ENCODE peak calls at places on chromosomes 16 and 17, in four cellular contexts. One of them, this sample, is unnamed.

GRCh38 chr16:54069601-54070239 is 216.9 kb downstream of the IRX3 start:
- DNase-seq in WERI-Rb-1: no peak
- DNase-seq in stimulated activated CD8-positive, alpha-beta memory T cell treated with anti-CD3 and anti-CD28 coated beads, Interleukin-4, amount 100 ng/mL, for 24 hours: no peak
- DNase-seq in ACHN: no peak
- DNase-seq in this sample: no peak

GRCh38 chr17:29214215-29215146 is 32.2 kb upstream of the CRYBA1 start:
- DNase-seq in stimulated activated CD8-positive, alpha-beta memory T cell treated with anti-CD3 and anti-CD28 coated beads, Interleukin-4, amount 100 ng/mL, for 24 hours: no peak
- DNase-seq in WERI-Rb-1: no peak
- DNase-seq in ACHN: no peak
- DNase-seq in this sample: no peak

GRCh38 chr17:11889266-11889665 is 108.0 kb downstream of the ZNF18 start:
- DNase-seq in WERI-Rb-1: no peak
- DNase-seq in ACHN: no peak
- DNase-seq in stimulated activated CD8-positive, alpha-beta memory T cell treated with anti-CD3 and anti-CD28 coated beads, Interleukin-4, amount 100 ng/mL, for 24 hours: no peak
- DNase-seq in this sample: no peak

GRCh38 chr17:29027521-29027920 is 15.4 kb upstream of the PIPOX start:
- DNase-seq in WERI-Rb-1: no peak
- DNase-seq in stimulated activated CD8-positive, alpha-beta memory T cell treated with anti-CD3 and anti-CD28 coated beads, Interleukin-4, amount 100 ng/mL, for 24 hours: no peak
- DNase-seq in ACHN: no peak
- DNase-seq in this sample: no peak

GRCh38 chr17:34235389-34236028 is 19.6 kb upstream of the CCL2 start:
- DNase-seq in WERI-Rb-1: no peak
- DNase-seq in stimulated activated CD8-positive, alpha-beta memory T cell treated with anti-CD3 and anti-CD28 coated beads, Interleukin-4, amount 100 ng/mL, for 24 hours: no peak
- DNase-seq in ACHN: no peak
- DNase-seq in this sample: no peak

GRCh38 chr17:61314368-61315078 is 85.1 kb upstream of the TBX2 start:
- DNase-seq in WERI-Rb-1: no peak
- DNase-seq in ACHN: no peak
- DNase-seq in stimulated activated CD8-positive, alpha-beta memory T cell treated with anti-CD3 and anti-CD28 coated beads, Interleukin-4, amount 100 ng/mL, for 24 hours: no peak
- DNase-seq in this sample: no peak

GRCh38 chr16:66741971-66742396 is 9.4 kb downstream of the DYNC1LI2 start:
- DNase-seq in WERI-Rb-1: no peak
- DNase-seq in stimulated activated CD8-positive, alpha-beta memory T cell treated with anti-CD3 and anti-CD28 coated beads, Interleukin-4, amount 100 ng/mL, for 24 hours: no peak
- DNase-seq in ACHN: peak; percentile 16
- DNase-seq in this sample: no peak

GRCh38 chr17:55442953-55443683 is 21.5 kb upstream of the MMD start:
- DNase-seq in stimulated activated CD8-positive, alpha-beta memory T cell treated with anti-CD3 and anti-CD28 coated beads, Interleukin-4, amount 100 ng/mL, for 24 hours: no peak
- DNase-seq in WERI-Rb-1: no peak
- DNase-seq in ACHN: no peak
- DNase-seq in this sample: no peak

GRCh38 chr17:78356163-78356713 is 3.6 kb downstream of the SOCS3 start:
- DNase-seq in stimulated activated CD8-positive, alpha-beta memory T cell treated with anti-CD3 and anti-CD28 coated beads, Interleukin-4, amount 100 ng/mL, for 24 hours: peak; percentile 75
- DNase-seq in WERI-Rb-1: no peak
- DNase-seq in ACHN: peak; percentile 86
- DNase-seq in this sample: peak; percentile 27

This sample was measured in NCI-H82.